ENCODE peak calls at places on chromosomes 7 and 10, in nine cellular contexts. One of them, this sample, is unnamed.

GRCh38 chr7:13952921-13953320 is 36.5 kb downstream of the ETV1 start:
- DNase-seq in osteocyte: no peak
- DNase-seq in coronary artery: no peak
- DNase-seq in SHP77 treated with DMSO at 0.1 percent for 48 hours: no peak
- DNase-seq in activated CD8-positive, alpha-beta memory T cell treated with anti-CD3 and anti-CD28 coated beads for 4 hours: no peak
- DNase-seq in Daoy: no peak
- DNase-seq in activated T-cell treated with anti-CD3 and anti-CD28 coated beads, Interleukin-2, amount 50 U/mL, for 72 hours: no peak
- DNase-seq in choroid plexus epithelial cell: no peak
- DNase-seq in MCF 10A: no peak
- DNase-seq in this sample: no peak

GRCh38 chr10:29183304-29183918 is 105.5 kb upstream of the LYZL1 start:
- DNase-seq in activated T-cell treated with anti-CD3 and anti-CD28 coated beads, Interleukin-2, amount 50 U/mL, for 72 hours: no peak
- DNase-seq in choroid plexus epithelial cell: no peak
- DNase-seq in osteocyte: no peak
- DNase-seq in SHP77 treated with DMSO at 0.1 percent for 48 hours: no peak
- DNase-seq in coronary artery: no peak
- DNase-seq in Daoy: no peak
- DNase-seq in MCF 10A: no peak
- DNase-seq in activated CD8-positive, alpha-beta memory T cell treated with anti-CD3 and anti-CD28 coated beads for 4 hours: no peak
- DNase-seq in this sample: no peak

GRCh38 chr7:41732279-41733062 is 29.6 kb upstream of the INHBA start:
- DNase-seq in MCF 10A: peak
- DNase-seq in activated CD8-positive, alpha-beta memory T cell treated with anti-CD3 and anti-CD28 coated beads for 4 hours: no peak
- DNase-seq in Daoy: no peak
- DNase-seq in SHP77 treated with DMSO at 0.1 percent for 48 hours: peak
- DNase-seq in choroid plexus epithelial cell: peak
- DNase-seq in activated T-cell treated with anti-CD3 and anti-CD28 coated beads, Interleukin-2, amount 50 U/mL, for 72 hours: no peak
- DNase-seq in osteocyte: no peak
- DNase-seq in coronary artery: no peak
- DNase-seq in this sample: no peak

GRCh38 chr7:85186521-85187241 is at the start of gene SEMA3D:
- DNase-seq in activated T-cell treated with anti-CD3 and anti-CD28 coated beads, Interleukin-2, amount 50 U/mL, for 72 hours: peak
- DNase-seq in Daoy: peak
- DNase-seq in SHP77 treated with DMSO at 0.1 percent for 48 hours: peak
- DNase-seq in activated CD8-positive, alpha-beta memory T cell treated with anti-CD3 and anti-CD28 coated beads for 4 hours: no peak
- DNase-seq in osteocyte: peak
- DNase-seq in coronary artery: peak
- DNase-seq in MCF 10A: peak
- DNase-seq in choroid plexus epithelial cell: peak
- DNase-seq in this sample: peak

GRCh38 chr10:17453377-17454091 is 861 bp downstream of the ST8SIA6 start:
- DNase-seq in MCF 10A: peak
- DNase-seq in choroid plexus epithelial cell: peak
- DNase-seq in activated CD8-positive, alpha-beta memory T cell treated with anti-CD3 and anti-CD28 coated beads for 4 hours: no peak
- DNase-seq in osteocyte: no peak
- DNase-seq in SHP77 treated with DMSO at 0.1 percent for 48 hours: no peak
- DNase-seq in Daoy: peak
- DNase-seq in activated T-cell treated with anti-CD3 and anti-CD28 coated beads, Interleukin-2, amount 50 U/mL, for 72 hours: peak
- DNase-seq in coronary artery: no peak
- DNase-seq in this sample: peak

GRCh38 chr10:85319826-85320225 is 991.4 kb downstream of the CCSER2 start:
- DNase-seq in SHP77 treated with DMSO at 0.1 percent for 48 hours: no peak
- DNase-seq in osteocyte: no peak
- DNase-seq in MCF 10A: no peak
- DNase-seq in choroid plexus epithelial cell: no peak
- DNase-seq in activated T-cell treated with anti-CD3 and anti-CD28 coated beads, Interleukin-2, amount 50 U/mL, for 72 hours: no peak
- DNase-seq in Daoy: no peak
- DNase-seq in activated CD8-positive, alpha-beta memory T cell treated with anti-CD3 and anti-CD28 coated beads for 4 hours: no peak
- DNase-seq in coronary artery: no peak
- DNase-seq in this sample: no peak

GRCh38 chr10:62388328-62388727 is 14.2 kb downstream of the ZNF365 start:
- DNase-seq in osteocyte: no peak
- DNase-seq in choroid plexus epithelial cell: no peak
- DNase-seq in activated CD8-positive, alpha-beta memory T cell treated with anti-CD3 and anti-CD28 coated beads for 4 hours: no peak
- DNase-seq in coronary artery: no peak
- DNase-seq in Daoy: no peak
- DNase-seq in SHP77 treated with DMSO at 0.1 percent for 48 hours: no peak
- DNase-seq in activated T-cell treated with anti-CD3 and anti-CD28 coated beads, Interleukin-2, amount 50 U/mL, for 72 hours: no peak
- DNase-seq in MCF 10A: no peak
- DNase-seq in this sample: no peak

GRCh38 chr10:130834170-130834569 is 477.4 kb downstream of the TCERG1L start:
- DNase-seq in Daoy: no peak
- DNase-seq in MCF 10A: no peak
- DNase-seq in activated CD8-positive, alpha-beta memory T cell treated with anti-CD3 and anti-CD28 coated beads for 4 hours: no peak
- DNase-seq in activated T-cell treated with anti-CD3 and anti-CD28 coated beads, Interleukin-2, amount 50 U/mL, for 72 hours: no peak
- DNase-seq in choroid plexus epithelial cell: no peak
- DNase-seq in coronary artery: no peak
- DNase-seq in osteocyte: no peak
- DNase-seq in SHP77 treated with DMSO at 0.1 percent for 48 hours: no peak
- DNase-seq in this sample: no peak

GRCh38 chr7:120805636-120806388 is 52.1 kb downstream of the TSPAN12 start:
- DNase-seq in coronary artery: no peak
- DNase-seq in osteocyte: peak
- DNase-seq in MCF 10A: peak
- DNase-seq in activated T-cell treated with anti-CD3 and anti-CD28 coated beads, Interleukin-2, amount 50 U/mL, for 72 hours: peak
- DNase-seq in choroid plexus epithelial cell: peak
- DNase-seq in Daoy: peak
- DNase-seq in activated CD8-positive, alpha-beta memory T cell treated with anti-CD3 and anti-CD28 coated beads for 4 hours: peak
- DNase-seq in SHP77 treated with DMSO at 0.1 percent for 48 hours: peak
- DNase-seq in this sample: no peak

GRCh38 chr10:29676732-29677131 is 42.0 kb upstream of the SVIL start:
- DNase-seq in activated CD8-positive, alpha-beta memory T cell treated with anti-CD3 and anti-CD28 coated beads for 4 hours: no peak
- DNase-seq in coronary artery: no peak
- DNase-seq in osteocyte: no peak
- DNase-seq in SHP77 treated with DMSO at 0.1 percent for 48 hours: no peak
- DNase-seq in activated T-cell treated with anti-CD3 and anti-CD28 coated beads, Interleukin-2, amount 50 U/mL, for 72 hours: no peak
- DNase-seq in MCF 10A: no peak
- DNase-seq in choroid plexus epithelial cell: no peak
- DNase-seq in Daoy: no peak
- DNase-seq in this sample: no peak

GRCh38 chr10:5355762-5356478 is 8.8 kb upstream of the UCN3 start:
- DNase-seq in activated CD8-positive, alpha-beta memory T cell treated with anti-CD3 and anti-CD28 coated beads for 4 hours: no peak
- DNase-seq in activated T-cell treated with anti-CD3 and anti-CD28 coated beads, Interleukin-2, amount 50 U/mL, for 72 hours: no peak
- DNase-seq in MCF 10A: no peak
- DNase-seq in Daoy: no peak
- DNase-seq in coronary artery: no peak
- DNase-seq in choroid plexus epithelial cell: no peak
- DNase-seq in SHP77 treated with DMSO at 0.1 percent for 48 hours: no peak
- DNase-seq in osteocyte: no peak
- DNase-seq in this sample: no peak

GRCh38 chr7:118183254-118183585 is 744 bp upstream of the LSM8 start:
- DNase-seq in osteocyte: no peak
- DNase-seq in Daoy: peak
- DNase-seq in activated T-cell treated with anti-CD3 and anti-CD28 coated beads, Interleukin-2, amount 50 U/mL, for 72 hours: peak
- DNase-seq in SHP77 treated with DMSO at 0.1 percent for 48 hours: no peak
- DNase-seq in choroid plexus epithelial cell: peak
- DNase-seq in coronary artery: no peak
- DNase-seq in MCF 10A: no peak
- DNase-seq in activated CD8-positive, alpha-beta memory T cell treated with anti-CD3 and anti-CD28 coated beads for 4 hours: no peak
- DNase-seq in this sample: no peak

GRCh38 chr7:23700058-23700457 is 10.0 kb upstream of the STK31 start:
- DNase-seq in coronary artery: no peak
- DNase-seq in activated T-cell treated with anti-CD3 and anti-CD28 coated beads, Interleukin-2, amount 50 U/mL, for 72 hours: no peak
- DNase-seq in SHP77 treated with DMSO at 0.1 percent for 48 hours: no peak
- DNase-seq in choroid plexus epithelial cell: peak
- DNase-seq in activated CD8-positive, alpha-beta memory T cell treated with anti-CD3 and anti-CD28 coated beads for 4 hours: no peak
- DNase-seq in osteocyte: no peak
- DNase-seq in Daoy: no peak
- DNase-seq in MCF 10A: no peak
- DNase-seq in this sample: no peak

GRCh38 chr7:67429735-67430134 is 433.1 kb downstream of the TYW1 start:
- DNase-seq in SHP77 treated with DMSO at 0.1 percent for 48 hours: no peak
- DNase-seq in coronary artery: no peak
- DNase-seq in MCF 10A: no peak
- DNase-seq in choroid plexus epithelial cell: no peak
- DNase-seq in activated T-cell treated with anti-CD3 and anti-CD28 coated beads, Interleukin-2, amount 50 U/mL, for 72 hours: no peak
- DNase-seq in osteocyte: no peak
- DNase-seq in activated CD8-positive, alpha-beta memory T cell treated with anti-CD3 and anti-CD28 coated beads for 4 hours: no peak
- DNase-seq in Daoy: no peak
- DNase-seq in this sample: no peak

GRCh38 chr7:104841798-104842197 is 172.2 kb upstream of the KMT2E start:
- DNase-seq in activated T-cell treated with anti-CD3 and anti-CD28 coated beads, Interleukin-2, amount 50 U/mL, for 72 hours: no peak
- DNase-seq in activated CD8-positive, alpha-beta memory T cell treated with anti-CD3 and anti-CD28 coated beads for 4 hours: no peak
- DNase-seq in coronary artery: no peak
- DNase-seq in SHP77 treated with DMSO at 0.1 percent for 48 hours: no peak
- DNase-seq in choroid plexus epithelial cell: no peak
- DNase-seq in Daoy: no peak
- DNase-seq in osteocyte: no peak
- DNase-seq in MCF 10A: no peak
- DNase-seq in this sample: no peak

GRCh38 chr10:670038-670437 is 19.4 kb downstream of the DIP2C start:
- DNase-seq in Daoy: no peak
- DNase-seq in MCF 10A: no peak
- DNase-seq in activated T-cell treated with anti-CD3 and anti-CD28 coated beads, Interleukin-2, amount 50 U/mL, for 72 hours: no peak
- DNase-seq in choroid plexus epithelial cell: no peak
- DNase-seq in SHP77 treated with DMSO at 0.1 percent for 48 hours: no peak
- DNase-seq in activated CD8-positive, alpha-beta memory T cell treated with anti-CD3 and anti-CD28 coated beads for 4 hours: no peak
- DNase-seq in coronary artery: no peak
- DNase-seq in osteocyte: peak
- DNase-seq in this sample: no peak

GRCh38 chr10:13987472-13987871 is 343.3 kb downstream of the FRMD4A start:
- DNase-seq in coronary artery: peak
- DNase-seq in choroid plexus epithelial cell: peak
- DNase-seq in osteocyte: no peak
- DNase-seq in MCF 10A: peak
- DNase-seq in activated CD8-positive, alpha-beta memory T cell treated with anti-CD3 and anti-CD28 coated beads for 4 hours: no peak
- DNase-seq in SHP77 treated with DMSO at 0.1 percent for 48 hours: no peak
- DNase-seq in activated T-cell treated with anti-CD3 and anti-CD28 coated beads, Interleukin-2, amount 50 U/mL, for 72 hours: no peak
- DNase-seq in Daoy: peak
- DNase-seq in this sample: no peak